ENCODE peak calls at places on chromosomes 11 and 22, in six cellular contexts. Q is endothelial cell, H is coronary artery, I is upper lobe of right lung, N is fibroblast of villous mesenchyme, R is tibial nerve. W is an unnamed sample.

GRCh38 chr11:123034587-123034986 is 27.3 kb downstream of the HSPA8 start:
- DNase-seq in Q (no peak), H (no peak), I (no peak), N (no peak), R (no peak), W (no peak)

GRCh38 chr11:6646631-6647281 is 8.9 kb downstream of the DCHS1 start:
- DNase-seq in Q (no peak), H (peak), I (no peak), N (peak), R (peak), W (peak)

GRCh38 chr11:59173964-59174663 is 2.2 kb downstream of the DTX4 start:
- DNase-seq in Q (no peak), H (no peak), I (peak), N (peak), R (no peak), W (no peak)

GRCh38 chr11:113514856-113515255 is 39.7 kb upstream of the DRD2 start:
- DNase-seq in Q (no peak), H (peak), I (no peak), N (no peak), R (no peak), W (peak)

GRCh38 chr11:119641991-119642745 is 86.8 kb downstream of the NECTIN1 start:
- DNase-seq in Q (no peak), H (no peak), I (no peak), N (peak), R (no peak), W (no peak)

GRCh38 chr22:38032681-38033521 is 24.3 kb upstream of the PICK1 start:
- DNase-seq in Q (no peak), H (no peak), I (no peak), N (peak), R (peak), W (no peak)

GRCh38 chr11:62446091-62446490 is 27.3 kb downstream of the SCGB1A1 start:
- DNase-seq in Q (no peak), H (no peak), I (no peak), N (no peak), R (no peak), W (no peak)

GRCh38 chr11:13868710-13869403 is 93.7 kb upstream of the SPON1 start:
- DNase-seq in Q (no peak), H (no peak), I (no peak), N (no peak), R (no peak), W (no peak)

GRCh38 chr11:12556788-12557384 is 117.3 kb upstream of the TEAD1 start:
- DNase-seq in Q (no peak), H (no peak), I (no peak), N (peak), R (peak), W (no peak)

GRCh38 chr11:90220391-90220790 is 2.5 kb downstream of the CHORDC1 start:
- DNase-seq in Q (no peak), H (no peak), I (no peak), N (peak), R (no peak), W (no peak)

GRCh38 chr11:125123947-125124633 is 12.7 kb upstream of the TMEM218 start:
- DNase-seq in Q (peak), H (no peak), I (peak), N (peak), R (peak), W (no peak)

GRCh38 chr11:124758355-124759267 is 3.5 kb downstream of the ESAM start:
- DNase-seq in Q (peak), H (no peak), I (peak), N (peak), R (peak), W (no peak)

GRCh38 chr22:41976961-41977566 is 7.8 kb downstream of the SEPTIN3 start:
- DNase-seq in Q (no peak), H (no peak), I (no peak), N (no peak), R (no peak), W (no peak)

GRCh38 chr11:267491-267994 is 10.7 kb upstream of the NLRP6 start:
- DNase-seq in Q (no peak), H (no peak), I (peak), N (no peak), R (peak), W (no peak)

GRCh38 chr22:46509416-46510089 is 27.9 kb downstream of the CELSR1 start:
- DNase-seq in Q (no peak), H (no peak), I (no peak), N (no peak), R (no peak), W (no peak)

GRCh38 chr11:35626511-35626910 is 8.3 kb downstream of the FJX1 start:
- DNase-seq in Q (no peak), H (no peak), I (no peak), N (peak), R (no peak), W (no peak)

GRCh38 chr11:65560555-65561418 is 2.6 kb upstream of the LTBP3 start:
- DNase-seq in Q (no peak), H (no peak), I (no peak), N (peak), R (peak), W (no peak)

GRCh38 chr11:64619811-64620285 is 28.8 kb downstream of the SLC22A12 start:
- DNase-seq in Q (no peak), H (no peak), I (no peak), N (peak), R (peak), W (no peak)

GRCh38 chr22:32904044-32904443 is 102.5 kb downstream of the TIMP3 start:
- DNase-seq in Q (peak), H (no peak), I (no peak), N (peak), R (peak), W (no peak)

GRCh38 chr11:109644158-109644557 is 222.2 kb downstream of the C11orf87 start:
- DNase-seq in Q (no peak), H (no peak), I (no peak), N (no peak), R (no peak), W (no peak)

GRCh38 chr11:17547051-17547577 is at the start of gene OTOG:
- DNase-seq in Q (no peak), H (no peak), I (no peak), N (no peak), R (no peak), W (no peak)

GRCh38 chr11:7575841-7576451 is 62.1 kb downstream of the PPFIBP2 start:
- DNase-seq in Q (no peak), H (peak), I (no peak), N (no peak), R (no peak), W (no peak)

GRCh38 chr11:27280131-27280530 is 82.9 kb downstream of the CCDC34 start:
- DNase-seq in Q (no peak), H (no peak), I (no peak), N (no peak), R (no peak), W (no peak)

GRCh38 chr11:7250166-7250565 is 1.5 kb upstream of the SYT9 start:
- DNase-seq in Q (no peak), H (no peak), I (no peak), N (no peak), R (no peak), W (no peak)

GRCh38 chr22:42214625-42215415 is 55.6 kb downstream of the TCF20 start:
- DNase-seq in Q (no peak), H (no peak), I (no peak), N (no peak), R (no peak), W (no peak)

GRCh38 chr11:77316733-77317342 is 15.4 kb upstream of the GDPD4 start:
- DNase-seq in Q (no peak), H (no peak), I (no peak), N (peak), R (no peak), W (no peak)

GRCh38 chr22:34812631-34813030 is 253.3 kb upstream of the ISX start:
- DNase-seq in Q (no peak), H (no peak), I (no peak), N (no peak), R (no peak), W (no peak)

GRCh38 chr11:99865951-99866350 is 821.1 kb upstream of the ARHGAP42 start:
- DNase-seq in Q (no peak), H (no peak), I (no peak), N (no peak), R (no peak), W (no peak)

GRCh38 chr11:93113824-93114223 is 84.0 kb downstream of the SLC36A4 start:
- DNase-seq in Q (no peak), H (no peak), I (no peak), N (no peak), R (no peak), W (no peak)

GRCh38 chr22:44761025-44761424 is 8.7 kb downstream of the ARHGAP8 start:
- DNase-seq in Q (no peak), H (no peak), I (no peak), N (no peak), R (no peak), W (no peak)

GRCh38 chr11:79431535-79431934 is 9.3 kb downstream of the TENM4 start:
- DNase-seq in Q (no peak), H (no peak), I (no peak), N (no peak), R (no peak), W (no peak)

GRCh38 chr11:79434263-79434662 is 6.6 kb downstream of the TENM4 start:
- DNase-seq in Q (no peak), H (no peak), I (no peak), N (peak), R (no peak), W (no peak)

GRCh38 chr11:79428406-79428805 is 12.4 kb downstream of the TENM4 start:
- DNase-seq in Q (no peak), H (no peak), I (no peak), N (no peak), R (no peak), W (no peak)

GRCh38 chr11:79427126-79427525 is 13.7 kb downstream of the TENM4 start:
- DNase-seq in Q (no peak), H (no peak), I (no peak), N (no peak), R (no peak), W (no peak)

GRCh38 chr11:79430280-79430679 is 10.6 kb downstream of the TENM4 start:
- DNase-seq in Q (no peak), H (no peak), I (no peak), N (no peak), R (no peak), W (no peak)
- TF ChIP-seq CTCF in Q (no peak), H (no peak), I (no peak), N (no peak), R (no peak), W (no peak)

GRCh38 chr11:46240861-46241260 is 36.6 kb upstream of the CREB3L1 start:
- DNase-seq in Q (no peak), H (no peak), I (no peak), N (no peak), R (no peak), W (no peak)

GRCh38 chr11:46238078-46238966 is 39.1 kb upstream of the CREB3L1 start:
- DNase-seq in Q (peak), H (no peak), I (peak), N (peak), R (peak), W (no peak)

GRCh38 chr11:46240371-46240770 is 37.1 kb upstream of the CREB3L1 start:
- DNase-seq in Q (no peak), H (no peak), I (no peak), N (peak), R (no peak), W (no peak)

GRCh38 chr11:46239801-46240061 is 37.7 kb upstream of the CREB3L1 start:
- DNase-seq in Q (no peak), H (no peak), I (no peak), N (peak), R (no peak), W (no peak)

DNA sequence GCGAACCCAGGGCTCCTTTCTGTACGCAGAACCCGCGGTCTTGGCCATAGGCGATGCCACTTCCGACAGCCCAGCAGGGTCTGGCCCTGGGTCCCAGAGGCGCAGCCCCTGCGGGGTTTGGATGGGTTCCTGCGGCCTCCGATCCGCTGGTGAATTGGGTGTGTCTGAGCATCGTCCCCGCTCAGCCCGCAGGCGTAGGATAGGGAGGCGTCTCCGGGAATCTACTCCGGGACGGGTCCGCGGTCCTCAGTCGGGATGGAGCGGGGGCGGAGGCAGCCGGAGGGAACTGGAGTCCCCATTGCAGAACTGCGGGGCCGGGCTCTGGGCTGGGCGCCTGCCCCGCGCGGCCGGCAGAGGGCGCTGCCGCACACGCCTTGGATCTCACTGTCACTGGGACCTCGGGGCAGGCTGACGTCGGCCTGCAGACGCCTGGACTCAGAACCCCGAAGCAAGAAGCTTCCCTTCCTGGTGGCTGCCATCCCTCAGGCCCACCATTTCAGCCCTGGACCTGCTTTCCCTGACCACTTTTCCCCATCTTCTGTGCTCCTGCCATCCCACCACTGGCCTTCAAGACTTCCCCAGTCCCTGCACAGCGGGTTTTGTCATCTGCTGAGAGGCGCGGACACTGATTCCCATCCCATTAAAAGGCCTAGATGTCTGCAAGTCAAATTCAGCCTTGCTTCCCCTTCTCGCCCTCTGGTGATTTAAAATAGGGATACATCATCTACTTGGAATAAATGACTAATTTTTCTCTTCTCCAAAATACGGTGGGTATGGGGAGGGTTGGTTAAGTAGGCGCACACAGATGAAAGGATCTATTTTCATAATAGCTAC is 38.3 kb upstream of the CREB3L1 start:
- DNase-seq in Q (peak), H (peak), I (peak), N (peak), R (peak), W (peak)
- TF ChIP-seq CTCF in Q (peak), H (peak), I (peak), N (peak), R (peak), W (peak)

GRCh38 chr11:56624661-56625110 is 10.0 kb upstream of the OR5M1 start:
- DNase-seq in Q (peak), H (no peak), I (no peak), N (peak), R (no peak), W (no peak)
- TF ChIP-seq CTCF in Q (no peak), H (no peak), I (peak), N (peak), R (peak), W (peak)

GRCh38 chr11:73907191-73907590 is 30.4 kb downstream of the PAAF1 start:
- DNase-seq in Q (no peak), H (no peak), I (no peak), N (peak), R (no peak), W (no peak)
- TF ChIP-seq CTCF in Q (no peak), H (no peak), I (no peak), N (peak), R (no peak), W (no peak)

GRCh38 chr11:47406896-47407745 is 1.3 kb upstream of the SLC39A13 start:
- DNase-seq in Q (no peak), H (no peak), I (no peak), N (peak), R (no peak), W (no peak)

GRCh38 chr11:47409440-47410403 is 1.3 kb downstream of the SLC39A13 start:
- DNase-seq in Q (no peak), H (peak), I (no peak), N (peak), R (no peak), W (no peak)

GRCh38 chr11:47410404-47411264 is 2.2 kb downstream of the SLC39A13 start:
- DNase-seq in Q (no peak), H (peak), I (no peak), N (no peak), R (no peak), W (no peak)

GRCh38 chr11:47408598-47409439 is 429 bp downstream of the SLC39A13 start:
- DNase-seq in Q (peak), H (no peak), I (peak), N (peak), R (no peak), W (no peak)

DNA sequence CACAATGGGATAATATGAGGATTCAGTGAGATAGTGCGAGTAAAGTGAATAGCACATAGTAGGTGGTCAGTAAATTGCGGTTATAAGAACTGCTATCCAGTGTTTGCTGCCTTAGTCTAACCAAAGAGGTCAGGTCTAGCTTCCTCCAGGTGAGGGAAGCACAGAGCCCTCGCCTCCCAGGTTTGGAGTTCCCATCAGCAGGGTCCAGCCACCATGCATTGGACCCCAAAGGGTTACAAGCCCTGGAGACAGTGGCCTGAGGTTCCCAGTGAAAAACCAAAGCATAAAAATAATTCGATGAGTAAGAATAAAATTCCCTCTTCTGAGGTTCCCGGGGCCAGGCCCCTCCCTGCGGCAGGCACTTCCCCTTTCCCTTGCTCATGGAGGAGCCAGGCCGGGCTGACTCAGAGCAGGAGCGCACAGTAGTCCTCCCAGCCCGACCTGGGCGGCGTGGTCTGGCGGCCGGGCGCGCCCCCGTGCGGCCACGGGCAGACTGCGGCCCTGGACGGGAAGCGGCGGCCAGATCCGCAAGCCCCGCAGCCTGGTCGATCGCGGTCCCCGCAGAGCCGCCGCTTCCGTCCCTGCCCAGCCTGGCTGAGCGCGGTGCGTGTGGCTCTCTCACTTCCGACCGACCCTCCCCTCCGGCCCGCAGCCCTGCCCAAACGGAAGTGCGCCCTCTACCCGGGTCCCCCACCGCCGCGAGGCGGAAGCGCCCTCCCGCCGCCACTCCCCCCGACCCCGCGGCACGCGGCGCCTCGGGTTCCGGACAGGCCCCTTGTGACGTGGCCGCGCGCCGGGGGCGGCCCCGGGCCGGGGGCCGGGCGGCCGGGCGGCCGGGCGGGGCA is at the start of gene SLC39A13:
- DNase-seq in Q (peak), H (peak), I (peak), N (peak), R (peak), W (peak)
- TF ChIP-seq CTCF in Q (peak), H (peak), I (peak), N (peak), R (peak), W (peak)

DNA sequence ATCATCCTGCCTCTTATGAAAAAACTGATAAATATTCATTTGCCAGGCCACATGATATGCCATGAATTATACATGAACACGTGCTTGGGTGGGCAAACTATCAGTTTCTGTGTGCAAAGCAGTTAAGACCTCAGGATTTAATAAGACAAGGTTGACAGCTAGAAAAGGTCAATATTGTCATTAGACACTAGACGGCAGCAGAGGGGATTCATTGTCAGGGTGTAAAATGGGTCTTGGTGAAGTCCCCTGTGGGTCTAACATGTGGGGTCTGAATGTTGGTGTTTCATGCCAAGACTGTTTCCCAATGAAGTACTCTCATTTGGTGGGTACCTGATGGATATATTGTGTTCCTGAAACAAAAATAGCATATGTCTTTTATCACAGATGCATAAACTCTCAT is 111.9 kb downstream of the MYO18B start:
- DNase-seq in Q (no peak), H (no peak), I (no peak), N (no peak), R (no peak), W (no peak)
- TF ChIP-seq CTCF in Q (no peak), H (no peak), I (no peak), N (no peak), R (no peak), W (peak)

DNA sequence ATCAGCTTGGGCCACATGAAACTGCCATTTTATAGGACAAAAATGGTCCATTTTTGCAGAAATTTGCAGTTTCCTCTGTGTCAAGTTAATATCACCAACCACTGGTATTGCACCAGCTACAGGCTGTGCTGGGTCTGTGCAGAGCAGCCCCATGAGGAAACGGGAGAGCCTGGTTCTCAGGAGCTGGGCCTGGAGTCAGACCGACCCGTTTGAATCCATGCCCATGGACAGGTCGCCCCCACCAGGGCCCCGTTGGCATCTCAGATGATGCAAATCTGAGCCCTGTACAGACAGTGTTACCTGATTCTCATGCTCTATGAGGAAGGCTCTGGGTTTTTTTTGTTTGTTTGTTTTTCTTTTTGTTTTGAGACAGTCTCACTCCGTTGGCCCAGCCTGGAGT is 9.8 kb upstream of the SEC14L6 start:
- DNase-seq in Q (no peak), H (no peak), I (no peak), N (no peak), R (no peak), W (no peak)
- TF ChIP-seq CTCF in Q (no peak), H (no peak), I (no peak), N (no peak), R (no peak), W (no peak)

W was measured in type B pancreatic cell.